ENCODE peak calls at places on chromosome 7, in five cellular contexts. R is pancreas, S is CD14-positive monocyte, N is fibroblast of mammary gland, H is cardiac fibroblast. M is an unnamed sample.

GRCh38 chr7:82810558-82811259 is 352.0 kb downstream of the PCLO start:
- DNase-seq in R (no peak), S (no peak), N (peak), H (peak), M (peak)

GRCh38 chr7:55273186-55273980 is 91.8 kb upstream of the LANCL2 start:
- DNase-seq in R (no peak), S (no peak), N (no peak), H (no peak), M (no peak)

GRCh38 chr7:45662540-45663166 is 88.5 kb downstream of the ADCY1 start:
- DNase-seq in R (no peak), S (no peak), N (no peak), H (no peak), M (no peak)

GRCh38 chr7:117086788-117087187 is 133.5 kb downstream of the ST7 start:
- DNase-seq in R (no peak), S (no peak), N (no peak), H (peak), M (peak)

GRCh38 chr7:94392391-94392782 is 2.3 kb upstream of the COL1A2 start:
- DNase-seq in R (no peak), S (no peak), N (peak), H (peak), M (no peak)

GRCh38 chr7:47942132-47942531 is 6.1 kb downstream of the PKD1L1 start:
- DNase-seq in R (no peak), S (no peak), N (no peak), H (peak), M (no peak)

GRCh38 chr7:130998993-130999602 is 265.1 kb upstream of the KLF14 start:
- DNase-seq in R (no peak), S (no peak), N (peak), H (peak), M (no peak)

GRCh38 chr7:135798104-135798503 is 49.5 kb upstream of the FAM180A start:
- DNase-seq in R (no peak), S (no peak), N (no peak), H (no peak), M (no peak)

GRCh38 chr7:153476166-153476565 is 576.0 kb upstream of the DPP6 start:
- DNase-seq in R (no peak), S (no peak), N (no peak), H (no peak), M (no peak)

GRCh38 chr7:87413951-87414381 is 61.5 kb downstream of the ABCB4 start:
- DNase-seq in R (no peak), S (no peak), N (peak), H (peak), M (no peak)

GRCh38 chr7:149090397-149091195 is at the start of gene ZNF786:
- DNase-seq in R (peak), S (peak), N (peak), H (peak), M (peak)

GRCh38 chr7:142876991-142877910 is 8.3 kb downstream of the TRPV6 start:
- DNase-seq in R (no peak), S (no peak), N (no peak), H (no peak), M (no peak)

GRCh38 chr7:33351709-33352108 is 222.3 kb downstream of the BBS9 start:
- DNase-seq in R (no peak), S (no peak), N (no peak), H (no peak), M (no peak)

GRCh38 chr7:129332354-129333056 is 101.7 kb upstream of the STRIP2 start:
- DNase-seq in R (no peak), S (no peak), N (peak), H (peak), M (no peak)

GRCh38 chr7:23700058-23700457 is 10.0 kb upstream of the STK31 start:
- DNase-seq in R (no peak), S (no peak), N (no peak), H (no peak), M (no peak)

GRCh38 chr7:79096361-79096805 is 357.1 kb downstream of the MAGI2 start:
- DNase-seq in R (no peak), S (no peak), N (peak), H (peak), M (no peak)

GRCh38 chr7:38398725-38399321 is 125.4 kb upstream of the TARP start:
- DNase-seq in R (peak), S (no peak), N (peak), H (peak), M (peak)

GRCh38 chr7:41103331-41103730 is 599.6 kb downstream of the INHBA start:
- DNase-seq in R (no peak), S (no peak), N (no peak), H (peak), M (no peak)

GRCh38 chr7:53422291-53422690 is 386.9 kb downstream of the POM121L12 start:
- DNase-seq in R (no peak), S (no peak), N (no peak), H (no peak), M (no peak)

GRCh38 chr7:157855016-157855415 is 518.2 kb downstream of the DNAJB6 start:
- DNase-seq in R (no peak), S (no peak), N (no peak), H (no peak), M (no peak)

GRCh38 chr7:45689011-45689796 is 115.0 kb downstream of the ADCY1 start:
- DNase-seq in R (no peak), S (no peak), N (peak), H (peak), M (no peak)

GRCh38 chr7:129169171-129169643 is 19.2 kb upstream of the SMO start:
- DNase-seq in R (peak), S (no peak), N (peak), H (no peak), M (peak)

GRCh38 chr7:151940048-151940845 is 16.0 kb upstream of the GALNTL5 start:
- DNase-seq in R (no peak), S (no peak), N (peak), H (peak), M (peak)

GRCh38 chr7:82389847-82390246 is 53.7 kb downstream of the CACNA2D1 start:
- DNase-seq in R (no peak), S (no peak), N (peak), H (peak), M (no peak)

GRCh38 chr7:105352018-105352612 is 36.6 kb downstream of the SRPK2 start:
- DNase-seq in R (no peak), S (peak), N (peak), H (peak), M (peak)

GRCh38 chr7:100016209-100016901 is 959 bp downstream of the ZKSCAN1 start:
- DNase-seq in R (no peak), S (no peak), N (peak), H (no peak), M (peak)

GRCh38 chr7:132298782-132299181 is 277.5 kb downstream of the PLXNA4 start:
- DNase-seq in R (no peak), S (no peak), N (peak), H (peak), M (no peak)

GRCh38 chr7:159154243-159154642 is 9.6 kb upstream of the VIPR2 start:
- DNase-seq in R (no peak), S (no peak), N (no peak), H (no peak), M (peak)

GRCh38 chr7:103532955-103533354 is 86.9 kb upstream of the SLC26A5 start:
- DNase-seq in R (no peak), S (no peak), N (no peak), H (no peak), M (no peak)

GRCh38 chr7:65325793-65326432 is 47.7 kb upstream of the ZNF92 start:
- DNase-seq in R (no peak), S (no peak), N (no peak), H (no peak), M (peak)

DNA sequence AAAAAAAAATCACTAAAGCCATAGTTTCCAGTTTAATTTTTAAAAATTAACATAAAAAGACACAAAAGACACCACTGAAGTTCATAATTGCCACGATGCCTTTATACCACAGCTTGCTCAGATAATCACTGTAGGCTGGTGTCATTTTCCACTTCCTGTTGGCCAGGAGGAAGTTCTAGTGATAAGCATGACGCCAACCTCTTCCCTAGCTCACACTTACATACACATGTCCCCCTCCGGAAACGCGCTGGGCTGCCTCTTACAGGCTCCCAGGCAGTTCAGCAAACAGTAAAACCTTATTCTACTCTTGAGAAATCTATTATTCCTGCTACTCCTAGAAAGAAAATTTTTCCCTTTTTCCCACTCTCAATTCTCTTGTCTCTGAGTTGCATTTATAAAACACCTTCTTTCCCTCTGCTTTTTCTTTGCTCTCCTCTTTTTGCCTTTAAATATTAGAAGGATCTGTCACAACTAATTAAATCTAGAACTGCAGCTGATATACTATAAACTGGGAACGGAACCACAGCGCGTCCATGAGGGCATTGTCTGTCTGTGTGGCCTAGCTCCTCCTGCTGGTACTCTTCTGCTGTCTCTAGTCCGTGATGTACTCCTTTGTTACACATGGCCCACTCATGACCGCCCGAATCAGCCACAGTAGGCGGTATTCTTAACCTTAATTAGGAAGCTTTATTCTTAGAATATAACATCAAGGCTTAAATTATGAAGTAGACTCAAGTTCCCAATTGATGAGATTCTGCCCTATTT is 664.9 kb downstream of the CNTNAP2 start:
- DNase-seq in R (no peak), S (no peak), N (no peak), H (no peak), M (peak)
- TF ChIP-seq CTCF in R (no peak), S (no peak), N (no peak), H (no peak), M (no peak)

GRCh38 chr7:13117103-13117502 is 429.7 kb downstream of the ARL4A start:
- DNase-seq in R (no peak), S (no peak), N (peak), H (peak), M (peak)
- TF ChIP-seq CTCF in R (no peak), S (no peak), N (peak), H (peak), M (peak)

DNA sequence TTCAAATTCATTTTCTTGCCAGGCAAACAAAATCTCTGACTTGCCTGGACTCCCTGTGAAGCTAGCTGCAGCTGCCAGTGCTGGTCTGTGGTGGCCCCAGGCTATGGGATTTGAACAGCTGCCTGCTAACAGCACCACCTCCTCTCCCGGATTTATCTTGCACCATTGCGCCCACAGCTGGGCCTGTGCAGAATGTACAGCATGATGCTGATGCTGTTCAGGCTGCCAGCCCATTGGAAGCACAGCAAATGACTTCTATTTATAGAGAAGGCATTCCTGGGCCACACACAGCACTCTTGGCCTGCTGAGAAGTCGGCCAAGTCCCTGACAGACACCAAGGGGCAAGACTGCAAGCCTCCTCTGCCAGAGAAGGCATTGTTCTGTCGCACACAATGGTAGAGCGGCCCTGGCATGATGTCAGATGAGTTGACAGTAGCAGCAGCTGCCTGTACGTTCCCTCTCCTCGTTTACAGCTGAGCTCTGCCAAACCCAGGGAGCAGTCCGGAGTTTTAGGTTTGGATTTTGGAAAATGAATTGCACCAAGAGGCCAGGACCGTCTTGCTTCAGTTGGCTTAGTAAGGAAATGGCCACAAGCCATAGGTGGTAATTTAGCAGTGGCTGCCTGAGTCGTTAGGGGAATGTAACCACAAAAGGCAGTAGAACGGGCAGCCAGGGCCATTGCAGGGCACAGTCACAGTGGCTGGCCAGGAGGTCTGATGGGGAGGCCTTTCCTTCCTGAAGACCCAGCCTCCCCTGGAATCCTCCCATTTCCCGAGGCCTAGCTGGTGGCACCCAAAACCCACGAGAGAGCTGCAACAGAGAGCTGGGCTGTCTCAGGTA is 38.5 kb downstream of the MTURN start:
- DNase-seq in R (peak), S (no peak), N (peak), H (peak), M (peak)
- TF ChIP-seq CTCF in R (no peak), S (no peak), N (peak), H (no peak), M (peak)

DNA sequence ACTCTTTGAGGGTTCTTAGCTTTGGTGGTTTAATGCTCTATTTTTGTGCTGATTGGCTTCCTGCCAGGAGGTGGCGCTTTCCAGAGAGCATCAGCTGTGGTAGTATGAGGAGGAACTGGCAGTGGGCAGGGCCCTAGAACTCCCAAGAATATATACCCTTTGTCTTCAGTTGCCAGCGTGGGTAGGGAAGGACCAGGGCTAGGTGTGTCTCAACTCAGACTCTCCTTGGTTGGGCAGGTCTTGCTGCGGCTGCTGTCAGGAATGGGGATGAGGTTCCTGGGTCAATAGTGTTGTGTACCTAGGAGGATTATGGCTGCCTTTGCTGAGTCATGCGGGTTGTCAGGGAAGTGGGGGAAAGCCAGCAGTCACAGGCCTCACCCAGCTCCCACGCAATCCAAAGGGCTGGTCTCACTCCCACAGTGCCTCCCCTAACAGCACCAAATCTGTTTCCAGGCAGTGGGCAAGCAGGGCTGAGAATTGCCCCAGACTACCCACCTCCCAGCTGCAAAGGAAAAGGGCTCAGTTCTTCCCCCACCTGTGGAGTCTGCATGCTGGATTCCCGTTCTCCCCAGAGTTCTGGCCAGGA is 191.5 kb downstream of the PHTF2 start:
- DNase-seq in R (no peak), S (peak), N (no peak), H (no peak), M (peak)
- TF ChIP-seq CTCF in R (no peak), S (no peak), N (no peak), H (no peak), M (peak)

DNA sequence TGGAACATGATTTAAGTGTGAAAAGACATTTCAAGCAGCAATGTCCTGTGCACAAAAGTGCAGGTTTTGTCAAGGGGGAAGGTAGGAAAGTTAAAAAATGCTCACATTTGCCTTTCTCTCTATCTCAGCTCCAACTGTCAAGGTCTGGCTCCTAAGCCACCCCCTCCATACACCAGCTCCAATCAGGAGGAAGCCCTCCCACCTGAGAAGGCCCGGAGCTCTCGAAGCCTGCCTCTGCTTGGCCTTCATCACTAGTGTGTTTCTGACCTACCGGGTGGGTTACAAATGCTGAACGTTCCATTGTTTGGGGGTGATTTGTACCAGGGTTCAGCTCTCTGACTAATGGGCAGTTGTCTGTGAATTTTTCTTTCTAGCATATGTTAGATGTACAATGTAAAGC is 14.2 kb downstream of the CRHR2 start:
- DNase-seq in R (no peak), S (no peak), N (no peak), H (no peak), M (no peak)
- TF ChIP-seq CTCF in R (no peak), S (no peak), N (no peak), H (no peak), M (no peak)

GRCh38 chr7:137658194-137658900 is 188.4 kb downstream of the DGKI start:
- DNase-seq in R (no peak), S (no peak), N (no peak), H (peak), M (no peak)

GRCh38 chr7:137655804-137656203 is 191.0 kb downstream of the DGKI start:
- DNase-seq in R (no peak), S (no peak), N (no peak), H (no peak), M (no peak)

GRCh38 chr7:137656850-137657232 is 189.9 kb downstream of the DGKI start:
- DNase-seq in R (no peak), S (no peak), N (no peak), H (peak), M (no peak)

GRCh38 chr7:137657476-137658193 is 189.1 kb downstream of the DGKI start:
- DNase-seq in R (no peak), S (no peak), N (no peak), H (no peak), M (no peak)

GRCh38 chr7:137656227-137656849 is 190.4 kb downstream of the DGKI start:
- DNase-seq in R (peak), S (no peak), N (peak), H (peak), M (peak)
- TF ChIP-seq CTCF in R (peak), S (peak), N (peak), H (peak), M (peak)

GRCh38 chr7:44307301-44307900 is 18.0 kb downstream of the CAMK2B start:
- DNase-seq in R (no peak), S (no peak), N (peak), H (peak), M (peak)
- TF ChIP-seq CTCF in R (no peak), S (no peak), N (peak), H (peak), M (peak)

DNA sequence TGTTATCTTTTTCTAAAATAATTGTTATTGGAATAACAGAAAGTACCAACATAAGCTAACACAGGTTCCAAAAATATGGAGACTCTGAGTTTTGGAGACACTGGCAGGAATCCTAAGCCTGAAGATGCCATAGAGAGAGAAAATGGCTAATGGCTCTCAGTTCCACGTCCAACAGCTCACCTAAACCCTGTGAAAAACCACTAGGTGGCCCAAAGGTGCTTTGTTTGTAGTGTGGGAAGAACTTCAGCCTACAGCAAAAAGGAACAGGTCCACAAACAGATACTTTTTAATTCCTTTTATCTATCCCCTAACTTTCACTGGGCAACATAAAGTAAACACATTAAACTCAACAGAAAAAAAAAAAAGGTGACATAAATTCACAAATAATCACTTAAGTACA is 272.3 kb downstream of the SEMA3D start:
- DNase-seq in R (no peak), S (no peak), N (no peak), H (no peak), M (no peak)
- TF ChIP-seq CTCF in R (no peak), S (no peak), N (no peak), H (no peak), M (no peak)

GRCh38 chr7:77757589-77757988 is 40.6 kb downstream of the TMEM60 start:
- DNase-seq in R (no peak), S (no peak), N (no peak), H (no peak), M (no peak)

GRCh38 chr7:77760809-77761453 is 37.3 kb downstream of the TMEM60 start:
- DNase-seq in R (no peak), S (no peak), N (no peak), H (no peak), M (no peak)

DNA sequence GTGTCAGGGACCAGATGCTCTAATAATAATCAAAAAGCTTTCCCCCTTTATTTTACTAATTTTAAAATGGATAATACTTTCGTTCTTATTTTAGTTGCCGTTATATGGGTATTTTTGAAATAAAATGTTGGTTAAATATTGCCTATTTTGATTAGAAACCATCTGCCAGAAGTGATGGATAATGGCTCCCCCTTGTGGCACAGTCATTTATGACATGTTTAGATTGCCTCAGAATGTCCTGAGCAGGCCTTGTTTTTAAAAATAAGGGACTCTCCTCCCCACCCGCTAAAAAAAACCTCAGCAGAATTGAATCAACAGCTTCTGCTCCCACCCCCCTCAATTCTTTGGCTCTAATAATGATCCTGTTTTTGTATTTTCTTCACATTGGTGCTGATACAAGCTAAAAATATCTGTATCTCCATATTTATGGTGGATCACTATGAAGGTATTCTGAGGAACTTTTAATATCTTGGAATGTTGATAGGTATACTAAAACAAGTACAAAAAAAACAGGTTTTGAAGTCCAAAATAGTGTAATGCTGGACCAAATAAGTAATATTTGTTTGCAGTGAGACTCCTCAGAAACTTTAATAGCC is 38.8 kb downstream of the TMEM60 start:
- DNase-seq in R (peak), S (peak), N (peak), H (peak), M (peak)
- TF ChIP-seq CTCF in R (peak), S (peak), N (peak), H (peak), M (peak)

M was measured in NB4.